ENCODE peak calls at places on chromosomes 5 and 9, in eight cellular contexts. One of them, this sample, is unnamed.

GRCh38 chr5:32714836-32715235 is 3.7 kb downstream of the NPR3 start:
- DNase-seq in Peyer's patch: no peak
- DNase-seq in left ventricle myocardium inferior: no peak
- DNase-seq in transverse colon: no peak
- DNase-seq in iPS DF 6.9: no peak
- DNase-seq in fibroblast of lung: peak
- DNase-seq in sigmoid colon: no peak
- DNase-seq in IMR-90: peak
- DNase-seq in this sample: no peak

GRCh38 chr5:136011427-136012001 is 17.3 kb upstream of the TGFBI start:
- DNase-seq in transverse colon: no peak
- DNase-seq in sigmoid colon: no peak
- DNase-seq in Peyer's patch: no peak
- DNase-seq in IMR-90: peak
- DNase-seq in fibroblast of lung: peak
- DNase-seq in left ventricle myocardium inferior: no peak
- DNase-seq in iPS DF 6.9: no peak
- DNase-seq in this sample: no peak

GRCh38 chr9:136485049-136485647 is 2.3 kb upstream of the SEC16A start:
- DNase-seq in IMR-90: peak
- DNase-seq in sigmoid colon: peak
- DNase-seq in iPS DF 6.9: peak
- DNase-seq in transverse colon: peak
- DNase-seq in Peyer's patch: peak
- DNase-seq in fibroblast of lung: peak
- DNase-seq in left ventricle myocardium inferior: peak
- DNase-seq in this sample: peak

GRCh38 chr5:130871346-130872086 is 293.5 kb downstream of the HINT1 start:
- DNase-seq in left ventricle myocardium inferior: peak
- DNase-seq in Peyer's patch: no peak
- DNase-seq in iPS DF 6.9: peak
- DNase-seq in fibroblast of lung: peak
- DNase-seq in transverse colon: peak
- DNase-seq in IMR-90: peak
- DNase-seq in sigmoid colon: no peak
- DNase-seq in this sample: peak

GRCh38 chr9:106039151-106039935 is 345.0 kb downstream of the TMEM38B start:
- DNase-seq in sigmoid colon: no peak
- DNase-seq in fibroblast of lung: no peak
- DNase-seq in IMR-90: no peak
- DNase-seq in transverse colon: no peak
- DNase-seq in Peyer's patch: no peak
- DNase-seq in iPS DF 6.9: no peak
- DNase-seq in left ventricle myocardium inferior: no peak
- DNase-seq in this sample: no peak

GRCh38 chr5:6417657-6418056 is 31.0 kb upstream of the UBE2QL1 start:
- DNase-seq in fibroblast of lung: no peak
- DNase-seq in transverse colon: no peak
- DNase-seq in left ventricle myocardium inferior: no peak
- DNase-seq in iPS DF 6.9: no peak
- DNase-seq in sigmoid colon: no peak
- DNase-seq in IMR-90: no peak
- DNase-seq in Peyer's patch: no peak
- DNase-seq in this sample: no peak

GRCh38 chr5:177105546-177106476 is 19.1 kb downstream of the FGFR4 start:
- DNase-seq in fibroblast of lung: no peak
- DNase-seq in IMR-90: no peak
- DNase-seq in iPS DF 6.9: no peak
- DNase-seq in left ventricle myocardium inferior: no peak
- DNase-seq in transverse colon: no peak
- DNase-seq in sigmoid colon: no peak
- DNase-seq in Peyer's patch: no peak
- DNase-seq in this sample: no peak

GRCh38 chr5:53211799-53212198 is 102.2 kb upstream of the MOCS2 start:
- DNase-seq in Peyer's patch: no peak
- DNase-seq in IMR-90: peak
- DNase-seq in sigmoid colon: no peak
- DNase-seq in iPS DF 6.9: no peak
- DNase-seq in fibroblast of lung: peak
- DNase-seq in transverse colon: no peak
- DNase-seq in left ventricle myocardium inferior: no peak
- DNase-seq in this sample: no peak

GRCh38 chr9:68446836-68447235 is 90.4 kb downstream of the PGM5 start:
- DNase-seq in fibroblast of lung: peak
- DNase-seq in transverse colon: peak
- DNase-seq in iPS DF 6.9: no peak
- DNase-seq in Peyer's patch: no peak
- DNase-seq in IMR-90: peak
- DNase-seq in left ventricle myocardium inferior: no peak
- DNase-seq in sigmoid colon: peak
- DNase-seq in this sample: no peak

GRCh38 chr5:135439426-135440205 is 7.5 kb downstream of the DCANP1 start:
- DNase-seq in sigmoid colon: peak
- DNase-seq in fibroblast of lung: no peak
- DNase-seq in transverse colon: no peak
- DNase-seq in IMR-90: no peak
- DNase-seq in Peyer's patch: no peak
- DNase-seq in left ventricle myocardium inferior: no peak
- DNase-seq in iPS DF 6.9: no peak
- DNase-seq in this sample: peak

GRCh38 chr9:111037744-111038335 is 430 bp downstream of the LPAR1 start:
- DNase-seq in fibroblast of lung: peak
- DNase-seq in transverse colon: peak
- DNase-seq in sigmoid colon: peak
- DNase-seq in left ventricle myocardium inferior: peak
- DNase-seq in Peyer's patch: peak
- DNase-seq in IMR-90: peak
- DNase-seq in iPS DF 6.9: no peak
- DNase-seq in this sample: peak

GRCh38 chr9:6229604-6230003 is 14.0 kb downstream of the IL33 start:
- DNase-seq in fibroblast of lung: no peak
- DNase-seq in transverse colon: no peak
- DNase-seq in left ventricle myocardium inferior: no peak
- DNase-seq in Peyer's patch: no peak
- DNase-seq in sigmoid colon: no peak
- DNase-seq in iPS DF 6.9: no peak
- DNase-seq in IMR-90: peak
- DNase-seq in this sample: no peak

GRCh38 chr9:127336708-127337352 is 60.1 kb upstream of the SLC2A8 start:
- DNase-seq in left ventricle myocardium inferior: peak
- DNase-seq in sigmoid colon: peak
- DNase-seq in fibroblast of lung: peak
- DNase-seq in Peyer's patch: no peak
- DNase-seq in transverse colon: peak
- DNase-seq in iPS DF 6.9: no peak
- DNase-seq in IMR-90: peak
- DNase-seq in this sample: peak

GRCh38 chr9:122213589-122214413 is 15.0 kb downstream of the LHX6 start:
- DNase-seq in Peyer's patch: peak
- DNase-seq in left ventricle myocardium inferior: no peak
- DNase-seq in iPS DF 6.9: no peak
- DNase-seq in transverse colon: peak
- DNase-seq in fibroblast of lung: no peak
- DNase-seq in IMR-90: no peak
- DNase-seq in sigmoid colon: peak
- DNase-seq in this sample: peak

GRCh38 chr5:65611524-65611923 is 12.6 kb downstream of the TRIM23 start:
- DNase-seq in transverse colon: no peak
- DNase-seq in Peyer's patch: no peak
- DNase-seq in iPS DF 6.9: no peak
- DNase-seq in left ventricle myocardium inferior: no peak
- DNase-seq in IMR-90: peak
- DNase-seq in fibroblast of lung: no peak
- DNase-seq in sigmoid colon: no peak
- DNase-seq in this sample: no peak

GRCh38 chr5:42715791-42716190 is 40.8 kb upstream of the CCDC152 start:
- DNase-seq in fibroblast of lung: peak
- DNase-seq in iPS DF 6.9: no peak
- DNase-seq in sigmoid colon: no peak
- DNase-seq in left ventricle myocardium inferior: no peak
- DNase-seq in Peyer's patch: no peak
- DNase-seq in IMR-90: no peak
- DNase-seq in transverse colon: no peak
- DNase-seq in this sample: no peak

GRCh38 chr9:2872941-2873323 is 29.0 kb upstream of the PUM3 start:
- DNase-seq in sigmoid colon: no peak
- DNase-seq in fibroblast of lung: no peak
- DNase-seq in IMR-90: no peak
- DNase-seq in Peyer's patch: no peak
- DNase-seq in left ventricle myocardium inferior: no peak
- DNase-seq in transverse colon: no peak
- DNase-seq in iPS DF 6.9: no peak
- DNase-seq in this sample: no peak

GRCh38 chr5:123965626-123966025 is 453.6 kb downstream of the CSNK1G3 start:
- DNase-seq in left ventricle myocardium inferior: no peak
- DNase-seq in IMR-90: no peak
- DNase-seq in Peyer's patch: no peak
- DNase-seq in transverse colon: no peak
- DNase-seq in iPS DF 6.9: no peak
- DNase-seq in fibroblast of lung: no peak
- DNase-seq in sigmoid colon: no peak
- DNase-seq in this sample: no peak

GRCh38 chr5:98109561-98110006 is 663.9 kb upstream of the RGMB start:
- DNase-seq in IMR-90: peak
- DNase-seq in iPS DF 6.9: no peak
- DNase-seq in transverse colon: no peak
- DNase-seq in left ventricle myocardium inferior: no peak
- DNase-seq in fibroblast of lung: peak
- DNase-seq in sigmoid colon: no peak
- DNase-seq in Peyer's patch: no peak
- DNase-seq in this sample: no peak

GRCh38 chr5:132272341-132273210 is 15.1 kb downstream of the PDLIM4 start:
- DNase-seq in Peyer's patch: peak
- DNase-seq in sigmoid colon: peak
- DNase-seq in fibroblast of lung: peak
- DNase-seq in transverse colon: peak
- DNase-seq in iPS DF 6.9: no peak
- DNase-seq in left ventricle myocardium inferior: peak
- DNase-seq in IMR-90: peak
- DNase-seq in this sample: peak

GRCh38 chr9:132541966-132542830 is 40.2 kb upstream of the BARHL1 start:
- DNase-seq in sigmoid colon: no peak
- DNase-seq in left ventricle myocardium inferior: no peak
- DNase-seq in IMR-90: no peak
- DNase-seq in iPS DF 6.9: no peak
- DNase-seq in Peyer's patch: no peak
- DNase-seq in fibroblast of lung: no peak
- DNase-seq in transverse colon: no peak
- DNase-seq in this sample: no peak

GRCh38 chr5:132177691-132178149 is 49.9 kb downstream of the P4HA2 start:
- DNase-seq in iPS DF 6.9: no peak
- DNase-seq in fibroblast of lung: no peak
- DNase-seq in sigmoid colon: no peak
- DNase-seq in Peyer's patch: no peak
- DNase-seq in left ventricle myocardium inferior: no peak
- DNase-seq in IMR-90: no peak
- DNase-seq in transverse colon: no peak
- DNase-seq in this sample: no peak

DNA sequence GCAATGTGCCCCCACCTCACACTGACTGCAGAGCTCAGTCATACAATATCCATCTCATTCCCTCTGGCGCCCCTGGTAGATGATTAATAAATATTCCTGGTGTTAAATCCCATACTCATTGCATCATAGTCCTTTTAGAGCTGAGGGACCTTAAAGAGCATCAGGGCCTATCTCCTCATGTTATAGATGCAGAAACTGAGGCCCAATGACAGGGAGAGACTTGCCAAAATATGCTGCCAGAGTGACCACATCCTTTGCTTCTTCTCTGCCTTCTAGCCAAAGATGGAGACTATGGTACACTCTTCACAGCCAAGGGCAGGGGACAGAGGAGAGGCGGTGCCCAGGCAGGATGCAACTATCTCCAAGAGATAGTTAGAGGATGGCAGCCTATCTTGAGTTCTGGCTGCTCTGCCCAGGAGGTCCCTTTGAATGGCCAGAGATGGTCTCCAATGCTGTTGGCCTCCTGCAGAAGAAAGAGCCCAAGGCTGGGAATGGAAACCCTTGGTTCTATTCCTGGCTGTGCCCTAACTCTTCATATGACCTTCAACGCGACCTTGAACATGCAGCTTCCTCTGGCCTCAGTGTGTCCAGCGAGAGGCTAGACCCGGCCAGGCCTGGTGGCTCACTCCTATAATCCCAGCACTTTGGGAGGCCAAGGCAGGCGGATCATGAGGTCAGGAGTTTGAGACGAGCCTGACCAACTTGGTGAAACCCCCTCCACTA is 36.3 kb upstream of the IL17B start:
- DNase-seq in fibroblast of lung: no peak
- DNase-seq in Peyer's patch: no peak
- DNase-seq in IMR-90: no peak
- DNase-seq in sigmoid colon: peak
- DNase-seq in iPS DF 6.9: no peak
- DNase-seq in transverse colon: no peak
- DNase-seq in left ventricle myocardium inferior: no peak
- DNase-seq in this sample: no peak
- H3K27ac ChIP-seq in fibroblast of lung: peak
- H3K27ac ChIP-seq in Peyer's patch: peak
- H3K27ac ChIP-seq in IMR-90: peak
- H3K27ac ChIP-seq in sigmoid colon: peak
- H3K27ac ChIP-seq in iPS DF 6.9: no peak
- H3K27ac ChIP-seq in transverse colon: peak
- H3K27ac ChIP-seq in left ventricle myocardium inferior: peak
- H3K27ac ChIP-seq in this sample: peak

GRCh38 chr9:109039539-109039938 is 26.2 kb upstream of the CTNNAL1 start:
- DNase-seq in iPS DF 6.9: no peak
- DNase-seq in transverse colon: no peak
- DNase-seq in left ventricle myocardium inferior: no peak
- DNase-seq in sigmoid colon: no peak
- DNase-seq in IMR-90: no peak
- DNase-seq in Peyer's patch: no peak
- DNase-seq in fibroblast of lung: no peak
- DNase-seq in this sample: no peak
- H3K27ac ChIP-seq in iPS DF 6.9: no peak
- H3K27ac ChIP-seq in transverse colon: no peak
- H3K27ac ChIP-seq in left ventricle myocardium inferior: no peak
- H3K27ac ChIP-seq in sigmoid colon: no peak
- H3K27ac ChIP-seq in IMR-90: no peak
- H3K27ac ChIP-seq in Peyer's patch: no peak
- H3K27ac ChIP-seq in fibroblast of lung: no peak
- H3K27ac ChIP-seq in this sample: peak

DNA sequence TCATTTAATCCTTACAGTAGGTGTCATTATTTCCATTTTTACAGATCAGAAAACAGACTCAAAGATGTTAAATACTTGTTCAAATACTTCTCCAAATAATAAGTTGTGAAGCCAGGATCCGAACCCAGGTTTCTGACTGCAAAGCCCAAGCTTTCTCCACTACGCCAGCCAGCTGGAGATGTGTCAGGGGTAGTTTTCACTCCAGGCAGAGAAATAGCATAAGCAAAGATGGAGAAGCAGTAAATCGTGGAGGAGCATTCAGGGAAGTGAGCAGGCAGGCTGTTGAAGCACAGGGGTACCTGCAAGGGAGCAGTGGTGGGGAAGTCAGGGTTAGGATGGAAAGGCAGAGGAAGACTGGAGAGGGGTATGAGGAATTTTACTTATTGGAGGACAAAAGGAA is 2.9 kb downstream of the TLN1 start:
- DNase-seq in transverse colon: no peak
- DNase-seq in left ventricle myocardium inferior: no peak
- DNase-seq in sigmoid colon: no peak
- DNase-seq in fibroblast of lung: peak
- DNase-seq in iPS DF 6.9: no peak
- DNase-seq in IMR-90: peak
- DNase-seq in Peyer's patch: no peak
- DNase-seq in this sample: no peak
- H3K27ac ChIP-seq in transverse colon: peak
- H3K27ac ChIP-seq in left ventricle myocardium inferior: peak
- H3K27ac ChIP-seq in sigmoid colon: peak
- H3K27ac ChIP-seq in fibroblast of lung: peak
- H3K27ac ChIP-seq in iPS DF 6.9: no peak
- H3K27ac ChIP-seq in IMR-90: peak
- H3K27ac ChIP-seq in Peyer's patch: peak
- H3K27ac ChIP-seq in this sample: peak

GRCh38 chr5:88667187-88668141 is 215.5 kb downstream of the MEF2C start:
- DNase-seq in IMR-90: no peak
- DNase-seq in iPS DF 6.9: no peak
- DNase-seq in transverse colon: no peak
- DNase-seq in left ventricle myocardium inferior: no peak
- DNase-seq in sigmoid colon: no peak
- DNase-seq in fibroblast of lung: no peak
- DNase-seq in Peyer's patch: no peak
- DNase-seq in this sample: no peak
- H3K27ac ChIP-seq in IMR-90: no peak
- H3K27ac ChIP-seq in iPS DF 6.9: no peak
- H3K27ac ChIP-seq in transverse colon: no peak
- H3K27ac ChIP-seq in left ventricle myocardium inferior: no peak
- H3K27ac ChIP-seq in sigmoid colon: peak
- H3K27ac ChIP-seq in fibroblast of lung: no peak
- H3K27ac ChIP-seq in Peyer's patch: no peak
- H3K27ac ChIP-seq in this sample: no peak